ENCODE peak calls at places on chromosomes 2 and 18, in seven cellular contexts. One of them, this sample, is unnamed.

GRCh38 chr2:238286987-238287386 is 1.4 kb downstream of the PER2 start:
- DNase-seq in foreskin fibroblast: peak; percentile 13
- DNase-seq in endothelial cell: no peak
- DNase-seq in heart right ventricle: no peak
- DNase-seq in IMR-90: no peak
- DNase-seq in CD8-positive, alpha-beta T cell: no peak
- DNase-seq in fibroblast of pulmonary artery: no peak
- DNase-seq in this sample: no peak

GRCh38 chr2:112627060-112628040 is 18.4 kb upstream of the SLC20A1 start:
- DNase-seq in CD8-positive, alpha-beta T cell: no peak
- DNase-seq in fibroblast of pulmonary artery: peak; percentile 98
- DNase-seq in heart right ventricle: peak; percentile 25
- DNase-seq in foreskin fibroblast: peak; percentile 98
- DNase-seq in endothelial cell: peak; percentile 27
- DNase-seq in IMR-90: peak; percentile 97
- DNase-seq in this sample: no peak

GRCh38 chr2:40914648-40915047 is 462.8 kb upstream of the SLC8A1 start:
- DNase-seq in CD8-positive, alpha-beta T cell: no peak
- DNase-seq in IMR-90: no peak
- DNase-seq in fibroblast of pulmonary artery: no peak
- DNase-seq in heart right ventricle: no peak
- DNase-seq in foreskin fibroblast: no peak
- DNase-seq in endothelial cell: no peak
- DNase-seq in this sample: no peak

GRCh38 chr18:56770097-56770496 is 118.9 kb downstream of the WDR7 start:
- DNase-seq in foreskin fibroblast: no peak
- DNase-seq in IMR-90: no peak
- DNase-seq in endothelial cell: no peak
- DNase-seq in fibroblast of pulmonary artery: no peak
- DNase-seq in heart right ventricle: no peak
- DNase-seq in CD8-positive, alpha-beta T cell: no peak
- DNase-seq in this sample: no peak

GRCh38 chr18:67977067-67977616 is 460.6 kb upstream of the DSEL start:
- DNase-seq in CD8-positive, alpha-beta T cell: no peak
- DNase-seq in endothelial cell: no peak
- DNase-seq in fibroblast of pulmonary artery: no peak
- DNase-seq in foreskin fibroblast: no peak
- DNase-seq in IMR-90: no peak
- DNase-seq in heart right ventricle: no peak
- DNase-seq in this sample: no peak

GRCh38 chr18:10353791-10354190 is 100.6 kb upstream of the APCDD1 start:
- DNase-seq in fibroblast of pulmonary artery: peak; percentile 33
- DNase-seq in foreskin fibroblast: peak; percentile 90
- DNase-seq in IMR-90: peak; percentile 95
- DNase-seq in endothelial cell: no peak
- DNase-seq in heart right ventricle: no peak
- DNase-seq in CD8-positive, alpha-beta T cell: no peak
- DNase-seq in this sample: no peak

GRCh38 chr18:35095983-35096676 is 54.9 kb downstream of the MAPRE2 start:
- DNase-seq in IMR-90: peak; percentile 35
- DNase-seq in CD8-positive, alpha-beta T cell: no peak
- DNase-seq in heart right ventricle: no peak
- DNase-seq in endothelial cell: no peak
- DNase-seq in fibroblast of pulmonary artery: no peak
- DNase-seq in foreskin fibroblast: peak; percentile 42
- DNase-seq in this sample: no peak

GRCh38 chr2:16482485-16482884 is 183.1 kb downstream of the CYRIA start:
- DNase-seq in heart right ventricle: no peak
- DNase-seq in CD8-positive, alpha-beta T cell: no peak
- DNase-seq in fibroblast of pulmonary artery: no peak
- DNase-seq in endothelial cell: no peak
- DNase-seq in foreskin fibroblast: no peak
- DNase-seq in IMR-90: no peak
- DNase-seq in this sample: no peak

GRCh38 chr2:46679761-46680160 is 200.4 kb downstream of the TMEM247 start:
- DNase-seq in foreskin fibroblast: peak; percentile 42
- DNase-seq in endothelial cell: no peak
- DNase-seq in heart right ventricle: no peak
- DNase-seq in IMR-90: peak; percentile 79
- DNase-seq in CD8-positive, alpha-beta T cell: no peak
- DNase-seq in fibroblast of pulmonary artery: peak; percentile 54
- DNase-seq in this sample: no peak

GRCh38 chr18:28080876-28081300 is 96.0 kb downstream of the CDH2 start:
- DNase-seq in CD8-positive, alpha-beta T cell: no peak
- DNase-seq in endothelial cell: no peak
- DNase-seq in fibroblast of pulmonary artery: no peak
- DNase-seq in foreskin fibroblast: no peak
- DNase-seq in IMR-90: peak; percentile 51
- DNase-seq in heart right ventricle: no peak
- DNase-seq in this sample: no peak

GRCh38 chr2:66095820-66096219 is 339.1 kb upstream of the MEIS1 start:
- DNase-seq in fibroblast of pulmonary artery: no peak
- DNase-seq in IMR-90: no peak
- DNase-seq in foreskin fibroblast: no peak
- DNase-seq in heart right ventricle: no peak
- DNase-seq in CD8-positive, alpha-beta T cell: no peak
- DNase-seq in endothelial cell: no peak
- DNase-seq in this sample: no peak

GRCh38 chr2:108171652-108172051 is 68.1 kb upstream of the SULT1C3 start:
- DNase-seq in IMR-90: no peak
- DNase-seq in fibroblast of pulmonary artery: no peak
- DNase-seq in endothelial cell: no peak
- DNase-seq in CD8-positive, alpha-beta T cell: no peak
- DNase-seq in heart right ventricle: no peak
- DNase-seq in foreskin fibroblast: no peak
- DNase-seq in this sample: no peak

GRCh38 chr18:60446821-60447220 is 74.2 kb upstream of the MC4R start:
- DNase-seq in heart right ventricle: no peak
- DNase-seq in foreskin fibroblast: peak; percentile 36
- DNase-seq in CD8-positive, alpha-beta T cell: no peak
- DNase-seq in IMR-90: no peak
- DNase-seq in fibroblast of pulmonary artery: no peak
- DNase-seq in endothelial cell: no peak
- DNase-seq in this sample: no peak

GRCh38 chr2:241834853-241835210 is 23.9 kb downstream of the PDCD1 start:
- DNase-seq in fibroblast of pulmonary artery: no peak
- DNase-seq in CD8-positive, alpha-beta T cell: no peak
- DNase-seq in IMR-90: no peak
- DNase-seq in foreskin fibroblast: no peak
- DNase-seq in heart right ventricle: no peak
- DNase-seq in endothelial cell: no peak
- DNase-seq in this sample: peak; percentile 68

GRCh38 chr2:174717273-174717672 is 47.0 kb downstream of the CHRNA1 start:
- DNase-seq in IMR-90: peak; percentile 53
- DNase-seq in endothelial cell: no peak
- DNase-seq in fibroblast of pulmonary artery: no peak
- DNase-seq in CD8-positive, alpha-beta T cell: peak; percentile 52
- DNase-seq in heart right ventricle: no peak
- DNase-seq in foreskin fibroblast: peak; percentile 13
- DNase-seq in this sample: peak; percentile 42

GRCh38 chr2:190355968-190356657 is 12.7 kb downstream of the INPP1 start:
- DNase-seq in CD8-positive, alpha-beta T cell: no peak
- DNase-seq in fibroblast of pulmonary artery: peak; percentile 44
- DNase-seq in foreskin fibroblast: no peak
- DNase-seq in endothelial cell: no peak
- DNase-seq in heart right ventricle: no peak
- DNase-seq in IMR-90: no peak
- DNase-seq in this sample: no peak

GRCh38 chr18:74623047-74623816 is 25.6 kb downstream of the ZNF407 start:
- DNase-seq in heart right ventricle: no peak
- DNase-seq in IMR-90: peak; percentile 24
- DNase-seq in endothelial cell: no peak
- DNase-seq in CD8-positive, alpha-beta T cell: no peak
- DNase-seq in foreskin fibroblast: peak; percentile 67
- DNase-seq in fibroblast of pulmonary artery: peak; percentile 40
- DNase-seq in this sample: no peak

GRCh38 chr2:110211938-110212858 is at the start of gene MTLN:
- DNase-seq in foreskin fibroblast: peak; percentile 91
- DNase-seq in CD8-positive, alpha-beta T cell: peak; percentile 82
- DNase-seq in IMR-90: peak; percentile 66
- DNase-seq in endothelial cell: peak; percentile 74
- DNase-seq in fibroblast of pulmonary artery: peak; percentile 69
- DNase-seq in heart right ventricle: peak; percentile 77
- DNase-seq in this sample: peak; percentile 6

GRCh38 chr18:44128365-44128764 is 552.3 kb upstream of the SETBP1 start:
- DNase-seq in heart right ventricle: no peak
- DNase-seq in endothelial cell: no peak
- DNase-seq in CD8-positive, alpha-beta T cell: no peak
- DNase-seq in fibroblast of pulmonary artery: peak; percentile 61
- DNase-seq in foreskin fibroblast: peak; percentile 76
- DNase-seq in IMR-90: peak; percentile 8
- DNase-seq in this sample: no peak

GRCh38 chr2:216536725-216537124 is 38.1 kb downstream of the RPL37A start:
- DNase-seq in CD8-positive, alpha-beta T cell: no peak
- DNase-seq in IMR-90: peak; percentile 74
- DNase-seq in heart right ventricle: no peak
- DNase-seq in foreskin fibroblast: peak; percentile 86
- DNase-seq in endothelial cell: no peak
- DNase-seq in fibroblast of pulmonary artery: peak; percentile 52
- DNase-seq in this sample: no peak

GRCh38 chr2:174967086-174967485 is 38.1 kb downstream of the CHN1 start:
- DNase-seq in fibroblast of pulmonary artery: no peak
- DNase-seq in endothelial cell: no peak
- DNase-seq in IMR-90: no peak
- DNase-seq in foreskin fibroblast: no peak
- DNase-seq in heart right ventricle: no peak
- DNase-seq in CD8-positive, alpha-beta T cell: no peak
- DNase-seq in this sample: no peak

GRCh38 chr18:79339094-79339908 is 56.4 kb upstream of the NFATC1 start:
- DNase-seq in fibroblast of pulmonary artery: no peak
- DNase-seq in IMR-90: no peak
- DNase-seq in foreskin fibroblast: no peak
- DNase-seq in endothelial cell: no peak
- DNase-seq in CD8-positive, alpha-beta T cell: no peak
- DNase-seq in heart right ventricle: no peak
- DNase-seq in this sample: no peak

This sample was measured in SK-N-MC.